ENCODE peak calls at places on chromosome 12, in eight cellular contexts. R is nephron progenitor cell; Z is stimulated activated naive CD8-positive, alpha-beta T cell treated with anti-CD3 and anti-CD28 coated beads, Interleukin-15, Interleukin-2, amounts not matched to agents 100 U/mL and 50 U/mL, for 24 hours; L is AG04450; B is naive thymus-derived CD4-positive, alpha-beta T cell; N is stimulated activated CD4-positive, alpha-beta T cell treated with anti-CD3 and anti-CD28 coated beads, Interleukin-1b, Interleukin-23, amount 100 ng/mL, for 4 hours; O is NCI-H2029; G is M059J. V is an unnamed sample.

GRCh38 chr12:131105351-131105735 is 151.6 kb downstream of the ADGRD1 start:
- DNase-seq in O (no peak), G (no peak), Z (no peak), N (no peak), R (no peak), L (no peak), B (peak; percentile 8), V (no peak)

GRCh38 chr12:101038289-101038871 is 171.7 kb downstream of the SLC5A8 start:
- DNase-seq in G (no peak), L (no peak), R (no peak), Z (no peak), B (no peak), O (no peak), N (no peak), V (no peak)

GRCh38 chr12:39272934-39273770 is 169.8 kb downstream of the KIF21A start:
- DNase-seq in N (no peak), B (peak; percentile 6), O (peak; percentile 16), L (no peak), G (peak; percentile 40), Z (peak; percentile 19), R (peak; percentile 44), V (peak; percentile 46)

GRCh38 chr12:112881602-112882001 is 25.2 kb upstream of the OAS1 start:
- DNase-seq in O (no peak), L (no peak), R (no peak), N (no peak), B (no peak), Z (no peak), G (no peak), V (no peak)

GRCh38 chr12:6965026-6965661 is 5.3 kb downstream of the PHB2 start:
- DNase-seq in L (peak; percentile 79), B (peak; percentile 89), G (peak; percentile 59), Z (peak; percentile 94), N (peak; percentile 83), R (peak; percentile 88), O (peak; percentile 80), V (peak; percentile 30)

GRCh38 chr12:114902665-114903393 is 218.9 kb upstream of the TBX3 start:
- DNase-seq in N (no peak), B (no peak), L (peak; percentile 81), O (no peak), Z (no peak), R (no peak), G (peak; percentile 94), V (no peak)

GRCh38 chr12:110693731-110694130 is 4.8 kb upstream of the HVCN1 start:
- DNase-seq in Z (no peak), G (no peak), B (no peak), R (no peak), O (no peak), L (no peak), N (no peak), V (no peak)

GRCh38 chr12:6215932-6216494 is 15.8 kb downstream of the CD9 start:
- DNase-seq in O (peak; percentile 84), Z (no peak), R (no peak), N (no peak), G (peak; percentile 100), L (no peak), B (no peak), V (peak; percentile 96)

GRCh38 chr12:67035121-67035520 is 234.0 kb upstream of the CAND1 start:
- DNase-seq in R (no peak), O (no peak), Z (no peak), B (no peak), G (no peak), N (no peak), L (no peak), V (no peak)

GRCh38 chr12:69929531-69929930 is 104.5 kb downstream of the MYRFL start:
- DNase-seq in Z (no peak), R (no peak), L (no peak), B (no peak), O (no peak), G (peak; percentile 2), N (no peak), V (no peak)

GRCh38 chr12:7120166-7120565 is 8.5 kb downstream of the RBP5 start:
- DNase-seq in Z (no peak), N (no peak), G (no peak), R (no peak), B (no peak), L (no peak), O (no peak), V (no peak)